ENCODE peak calls at places on chromosomes 16 and 17, in four cellular contexts. T is GM12878, U is K562, O is SK-N-SH. Z is an unnamed sample.

GRCh38 chr17:50668025-50668837 is 33.5 kb downstream of the ABCC3 start:
- DNase-seq in T (no peak), U (no peak), O (no peak), Z (no peak)

GRCh38 chr17:28598799-28599310 is at the start of gene SPAG5:
- DNase-seq in T (peak), U (peak), O (peak), Z (peak)

GRCh38 chr17:34472363-34472762 is 107.0 kb upstream of the TMEM132E start:
- DNase-seq in T (no peak), U (peak), O (no peak), Z (no peak)

GRCh38 chr16:72501739-72502653 is 330.0 kb upstream of the PMFBP1 start:
- DNase-seq in T (peak), U (peak), O (peak), Z (peak)

GRCh38 chr16:57623251-57624043 is 5.0 kb upstream of the ADGRG1 start:
- DNase-seq in T (no peak), U (peak), O (no peak), Z (peak)

GRCh38 chr16:75304521-75305363 is 53.3 kb upstream of the BCAR1 start:
- DNase-seq in T (no peak), U (peak), O (no peak), Z (no peak)

GRCh38 chr17:29124931-29125270 is 55.3 kb downstream of the MYO18A start:
- DNase-seq in T (no peak), U (peak), O (no peak), Z (no peak)

GRCh38 chr17:69485901-69486643 is 71.6 kb downstream of the MAP2K6 start:
- DNase-seq in T (no peak), U (no peak), O (no peak), Z (no peak)

GRCh38 chr16:3646348-3646920 is 8.1 kb upstream of the DNASE1 start:
- DNase-seq in T (no peak), U (peak), O (no peak), Z (no peak)

GRCh38 chr17:4623249-4623648 is 18.2 kb downstream of the ALOX15 start:
- DNase-seq in T (no peak), U (no peak), O (no peak), Z (no peak)

GRCh38 chr16:84209989-84210388 is 19.0 kb downstream of the ADAD2 start:
- DNase-seq in T (no peak), U (no peak), O (no peak), Z (no peak)

GRCh38 chr16:65068151-65068740 is 53.6 kb downstream of the CDH11 start:
- DNase-seq in T (no peak), U (no peak), O (no peak), Z (no peak)

GRCh38 chr16:55662641-55663040 is 6.9 kb downstream of the SLC6A2 start:
- DNase-seq in T (no peak), U (no peak), O (no peak), Z (no peak)

GRCh38 chr16:84505249-84506156 is 1.0 kb upstream of the MEAK7 start:
- DNase-seq in T (no peak), U (no peak), O (no peak), Z (peak)

GRCh38 chr17:49260011-49260921 is 29.7 kb upstream of the PHOSPHO1 start:
- DNase-seq in T (no peak), U (peak), O (peak), Z (peak)

GRCh38 chr16:10681310-10682308 is 13.1 kb downstream of the TEKT5 start:
- DNase-seq in T (no peak), U (no peak), O (no peak), Z (no peak)

GRCh38 chr16:70433456-70434103 is 5.3 kb downstream of the ST3GAL2 start:
- DNase-seq in T (no peak), U (peak), O (peak), Z (no peak)

GRCh38 chr17:29589524-29590260 is at the start of gene GIT1:
- DNase-seq in T (no peak), U (peak), O (peak), Z (peak)

GRCh38 chr17:47603830-47604229 is 45.9 kb upstream of the KPNB1 start:
- DNase-seq in T (no peak), U (no peak), O (no peak), Z (no peak)

GRCh38 chr17:17782425-17783120 is 54.2 kb downstream of the SREBF1 start:
- DNase-seq in T (no peak), U (peak), O (peak), Z (peak)

GRCh38 chr16:49000594-49000993 is 281.0 kb downstream of the CBLN1 start:
- DNase-seq in T (no peak), U (peak), O (no peak), Z (peak)

GRCh38 chr17:73052923-73053322 is 39.6 kb downstream of the SLC39A11 start:
- DNase-seq in T (no peak), U (no peak), O (no peak), Z (no peak)

GRCh38 chr17:5557485-5557884 is 26.8 kb downstream of the NLRP1 start:
- DNase-seq in T (no peak), U (no peak), O (no peak), Z (no peak)

GRCh38 chr17:31509805-31510177 is 118.3 kb downstream of the RAB11FIP4 start:
- DNase-seq in T (no peak), U (no peak), O (peak), Z (no peak)

GRCh38 chr17:49384962-49385361 is 22.9 kb upstream of the ZNF652 start:
- DNase-seq in T (no peak), U (no peak), O (no peak), Z (no peak)

GRCh38 chr17:66803474-66803951 is 31.4 kb upstream of the CACNG5 start:
- DNase-seq in T (no peak), U (no peak), O (no peak), Z (peak)

GRCh38 chr17:38897671-38898290 is 27.6 kb upstream of the LASP1NB start:
- DNase-seq in T (no peak), U (no peak), O (no peak), Z (no peak)

GRCh38 chr17:58277107-58277506 is 3.6 kb downstream of the MPO start:
- DNase-seq in T (no peak), U (peak), O (no peak), Z (no peak)

GRCh38 chr17:27879987-27880608 is 13.1 kb downstream of the LYRM9 start:
- DNase-seq in T (peak), U (peak), O (peak), Z (peak)

GRCh38 chr17:38733315-38734234 is 3.4 kb downstream of the CISD3 start:
- DNase-seq in T (no peak), U (no peak), O (no peak), Z (no peak)

GRCh38 chr16:54098247-54098646 is 188.3 kb downstream of the IRX3 start:
- DNase-seq in T (no peak), U (no peak), O (no peak), Z (no peak)

GRCh38 chr16:83768976-83769375 is 38.8 kb upstream of the HSBP1 start:
- DNase-seq in T (no peak), U (no peak), O (no peak), Z (no peak)

GRCh38 chr17:4001048-4001590 is 36.9 kb upstream of the ATP2A3 start:
- DNase-seq in T (no peak), U (no peak), O (no peak), Z (no peak)

GRCh38 chr16:87945351-87946042 is 5.7 kb upstream of the BANP start:
- DNase-seq in T (no peak), U (no peak), O (peak), Z (peak)

GRCh38 chr17:33964344-33964979 is 290.6 kb upstream of the CCL2 start:
- DNase-seq in T (peak), U (peak), O (no peak), Z (no peak)

GRCh38 chr16:47553853-47554564 is 92.9 kb downstream of the PHKB start:
- DNase-seq in T (no peak), U (no peak), O (no peak), Z (no peak)

GRCh38 chr16:11742041-11742535 is 569 bp downstream of the TXNDC11 start:
- DNase-seq in T (no peak), U (peak), O (no peak), Z (no peak)

GRCh38 chr17:76531501-76532038 is 5.9 kb downstream of the CYGB start:
- DNase-seq in T (no peak), U (no peak), O (peak), Z (no peak)

DNA sequence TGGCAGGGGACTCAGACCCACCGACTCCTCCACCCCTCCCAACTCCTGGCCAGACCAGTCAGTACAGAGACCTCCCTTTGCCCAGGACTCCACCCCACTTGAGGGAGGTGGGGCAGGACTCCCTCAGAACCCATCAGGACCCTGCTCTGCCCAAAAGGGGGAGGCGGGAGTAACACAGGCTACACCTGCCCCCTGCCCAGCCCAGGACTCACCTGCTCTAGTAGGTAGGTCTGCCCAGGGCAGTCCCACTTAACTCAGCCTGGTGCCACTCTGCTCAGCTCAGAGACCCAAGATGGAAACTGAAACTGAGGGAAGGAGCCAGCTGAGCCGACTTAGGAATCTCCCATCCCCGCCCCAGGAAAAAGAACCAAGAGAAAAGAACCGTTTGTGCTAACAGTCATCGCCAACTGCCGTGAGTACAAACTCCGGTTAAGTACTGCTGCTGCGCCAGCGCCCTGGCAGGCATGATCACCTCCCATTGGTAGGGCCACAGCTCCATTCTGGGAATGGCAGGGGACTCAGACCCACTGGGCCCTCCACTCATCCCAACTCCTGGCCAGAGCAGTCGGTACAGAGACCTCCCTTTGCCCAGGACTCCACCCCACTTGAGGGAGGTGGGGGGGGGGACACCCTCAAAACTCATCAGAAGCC is 488 bp downstream of the DHX58 start:
- DNase-seq in T (no peak), U (no peak), O (no peak), Z (no peak)
- TF ChIP-seq USF1 in T (no peak), U (no peak), O (no peak), Z (no peak)

GRCh38 chr17:55606431-55606830 is 95.2 kb upstream of the SMIM36 start:
- DNase-seq in T (no peak), U (no peak), O (no peak), Z (no peak)
- TF ChIP-seq USF1 in T (no peak), U (no peak), O (no peak), Z (no peak)

DNA sequence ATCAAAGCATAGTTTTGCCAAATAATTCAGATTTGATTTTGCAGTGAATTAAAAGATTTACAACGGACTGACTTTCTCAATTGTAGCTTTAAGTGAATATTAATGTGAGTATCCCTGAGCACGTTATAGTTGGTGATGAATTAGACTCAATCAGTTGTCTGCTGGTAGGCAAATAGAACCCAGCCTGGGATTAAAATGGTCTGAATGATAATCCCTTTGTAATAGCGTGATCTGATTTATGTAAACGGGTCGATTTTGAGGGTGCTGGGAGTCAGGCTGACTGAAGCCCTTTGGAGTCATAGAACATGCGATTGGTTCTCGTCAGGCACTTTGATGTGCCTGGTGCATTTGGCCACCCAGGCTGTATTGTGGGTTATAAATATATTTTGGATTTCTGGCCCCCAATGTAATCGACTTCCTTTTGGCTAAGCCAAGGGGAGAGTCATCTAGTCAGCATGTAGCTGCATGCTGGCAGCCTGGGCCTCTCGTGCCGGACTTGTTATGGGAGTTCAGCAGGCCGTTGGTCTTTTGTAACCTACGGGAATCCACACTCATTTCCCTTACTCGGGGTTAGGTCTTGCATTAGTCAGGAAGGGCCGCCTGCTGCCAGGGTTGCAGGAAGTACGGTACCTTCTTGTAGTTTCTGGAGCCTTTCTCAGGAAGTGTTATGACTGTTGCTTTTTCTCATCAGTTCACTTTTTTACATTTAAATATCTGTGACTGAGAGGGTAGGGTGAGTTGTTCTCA is 5.4 kb downstream of the PGS1 start:
- DNase-seq in T (peak), U (no peak), O (no peak), Z (no peak)
- TF ChIP-seq USF1 in T (no peak), U (no peak), O (no peak), Z (no peak)

DNA sequence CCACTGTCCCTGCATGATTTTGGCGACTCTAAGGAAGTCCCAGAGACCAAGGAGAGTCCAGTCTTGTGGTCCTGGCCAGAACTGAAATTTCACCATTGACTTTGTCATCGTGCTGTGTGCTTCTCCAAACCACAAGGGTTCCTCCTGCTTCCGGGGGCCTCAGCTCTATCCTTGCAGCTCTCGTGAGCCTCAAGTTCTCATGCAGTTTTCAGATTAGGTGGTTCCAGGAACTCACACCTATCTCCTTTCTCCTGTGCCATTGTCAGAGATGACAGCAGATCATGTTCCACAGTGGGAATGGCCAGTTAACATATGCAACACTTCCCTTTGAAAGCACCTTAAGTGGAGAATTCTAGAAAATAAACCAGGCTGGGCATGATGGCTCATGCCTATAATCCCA is 97.9 kb upstream of the CRHR1 start:
- DNase-seq in T (no peak), U (peak), O (no peak), Z (no peak)
- TF ChIP-seq USF1 in T (no peak), U (no peak), O (no peak), Z (no peak)

DNA sequence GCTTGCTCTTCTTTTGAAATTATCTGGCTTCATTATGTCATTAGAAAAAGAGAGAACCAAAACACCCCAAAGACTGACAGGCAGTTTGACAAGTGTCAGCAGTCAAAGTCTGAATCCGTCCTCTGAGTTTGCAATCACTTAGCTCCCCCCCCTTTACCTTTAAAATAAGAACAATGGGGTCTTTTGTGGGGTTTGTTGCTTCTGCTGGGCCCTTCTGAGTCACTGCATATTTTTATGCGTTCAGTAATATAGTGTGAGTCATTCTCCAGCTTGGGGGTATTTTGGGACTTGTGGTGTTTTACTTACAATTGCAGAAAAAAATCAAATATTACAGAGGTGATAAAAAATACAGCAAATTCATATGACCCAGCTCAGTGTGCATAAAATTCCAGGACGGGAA is 120.0 kb downstream of the CYLD start:
- DNase-seq in T (no peak), U (no peak), O (no peak), Z (no peak)
- TF ChIP-seq USF1 in T (no peak), U (no peak), O (no peak), Z (no peak)

GRCh38 chr17:83200231-83200699 is 120.9 kb downstream of the METRNL start:
- DNase-seq in T (no peak), U (no peak), O (no peak), Z (peak)

GRCh38 chr17:83201206-83202001 is 122.0 kb downstream of the METRNL start:
- DNase-seq in T (no peak), U (no peak), O (no peak), Z (no peak)

GRCh38 chr17:83202002-83203000 is 122.9 kb downstream of the METRNL start:
- DNase-seq in T (no peak), U (no peak), O (no peak), Z (peak)

GRCh38 chr17:83199500-83200201 is 120.2 kb downstream of the METRNL start:
- DNase-seq in T (no peak), U (no peak), O (no peak), Z (peak)

DNA sequence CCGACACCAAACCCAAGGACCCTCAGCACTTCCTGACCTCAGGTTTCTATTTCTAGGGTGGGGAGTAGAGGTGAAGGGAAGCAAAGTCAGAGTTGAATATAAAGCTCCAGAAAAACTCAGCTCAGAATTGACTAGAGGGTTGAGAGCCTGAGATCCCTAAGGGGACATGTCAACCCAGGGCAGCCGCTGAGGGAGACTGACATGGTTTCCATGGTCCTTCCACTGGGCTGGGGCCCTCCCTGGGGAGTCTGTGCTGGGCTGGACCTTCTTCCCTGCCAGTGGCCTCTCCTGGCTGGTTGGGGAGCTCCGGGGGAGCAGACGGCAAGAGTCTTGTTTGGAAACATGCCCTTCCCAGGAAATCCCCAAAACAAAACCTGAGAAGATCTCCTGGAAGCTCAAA is 121.3 kb downstream of the METRNL start:
- DNase-seq in T (no peak), U (no peak), O (no peak), Z (no peak)
- TF ChIP-seq USF1 in T (no peak), U (no peak), O (no peak), Z (no peak)

GRCh38 chr17:74274060-74274702 is at the start of gene DNAI2:
- DNase-seq in T (no peak), U (peak), O (peak), Z (peak)
- TF ChIP-seq USF1 in T (peak), U (peak), O (peak), Z (peak)

GRCh38 chr16:482468-483185 is 44.9 kb upstream of the CAPN15 start:
- DNase-seq in T (no peak), U (no peak), O (no peak), Z (no peak)

GRCh38 chr16:477758-478157 is 49.8 kb upstream of the CAPN15 start:
- DNase-seq in T (no peak), U (no peak), O (no peak), Z (no peak)

DNA sequence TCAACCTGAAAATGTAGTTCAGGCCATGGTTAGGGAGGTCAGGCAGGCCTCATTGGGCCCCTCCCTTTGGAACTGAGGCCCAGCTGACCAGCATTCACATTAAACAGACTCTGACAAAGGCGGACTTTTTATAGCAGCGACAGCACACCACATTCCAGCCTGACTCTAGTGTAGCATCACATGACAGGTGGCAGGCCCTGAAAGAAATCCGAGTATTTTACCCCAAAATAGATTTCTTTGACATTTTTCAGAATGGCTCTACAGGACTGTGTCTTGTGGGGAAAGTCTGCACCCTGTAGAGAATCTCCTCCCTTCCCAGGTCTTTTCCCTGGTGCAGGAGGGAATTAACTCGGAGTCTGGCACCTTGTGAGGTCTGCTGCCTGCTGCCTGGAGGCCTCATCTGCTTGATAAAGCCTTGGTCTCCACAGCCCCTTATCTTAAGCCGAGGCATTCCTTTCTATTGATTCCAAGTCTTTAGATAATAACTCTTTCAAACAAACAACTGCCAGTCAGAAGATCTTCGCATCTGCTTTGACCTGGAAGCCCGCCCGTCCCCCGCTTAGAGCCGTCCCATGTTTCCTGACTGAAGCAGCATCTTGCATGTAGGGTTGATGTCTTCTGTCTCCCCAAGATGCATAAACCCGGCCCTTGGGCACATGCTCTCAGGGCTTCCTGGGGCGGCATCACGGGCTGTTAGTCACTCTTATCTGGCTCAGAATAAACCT is 44.0 kb upstream of the CAPN15 start:
- DNase-seq in T (no peak), U (no peak), O (no peak), Z (no peak)
- TF ChIP-seq USF1 in T (no peak), U (no peak), O (no peak), Z (no peak)

Z was measured in WTC11.